ENCODE peak calls at places on chromosome 12, in six cellular contexts. W is fibroblast of lung, K is stomach, Y is A549, O is heart left ventricle, X is Peyer's patch. Z is an unnamed sample.

GRCh38 chr12:63747553-63747952 is 32.2 kb upstream of the RXYLT1 start:
- DNase-seq in W (no peak), K (no peak), Y (no peak), O (no peak), X (no peak), Z (no peak)

GRCh38 chr12:12683725-12684124 is 12.3 kb downstream of the GPR19 start:
- DNase-seq in W (no peak), K (no peak), Y (no peak), O (no peak), X (no peak), Z (no peak)

GRCh38 chr12:9106067-9106466 is 9.7 kb downstream of the A2M start:
- DNase-seq in W (no peak), K (no peak), Y (no peak), O (no peak), X (no peak), Z (no peak)

GRCh38 chr12:55683676-55684075 is 24.0 kb downstream of the ITGA7 start:
- DNase-seq in W (no peak), K (no peak), Y (no peak), O (no peak), X (no peak), Z (no peak)

GRCh38 chr12:87136330-87136976 is 880.3 kb upstream of the MGAT4C start:
- DNase-seq in W (peak; percentile 68), K (no peak), Y (peak; percentile 18), O (no peak), X (no peak), Z (no peak)

GRCh38 chr12:45670339-45671065 is 59.0 kb upstream of the ARID2 start:
- DNase-seq in W (no peak), K (no peak), Y (no peak), O (no peak), X (no peak), Z (no peak)

GRCh38 chr12:88056571-88056970 is 27.4 kb upstream of the C12orf50 start:
- DNase-seq in W (no peak), K (no peak), Y (no peak), O (no peak), X (no peak), Z (no peak)

GRCh38 chr12:98572010-98572409 is 21.5 kb upstream of the SLC25A3 start:
- DNase-seq in W (no peak), K (no peak), Y (peak; percentile 29), O (no peak), X (no peak), Z (no peak)

GRCh38 chr12:78963439-78964222 is 99.1 kb downstream of the SYT1 start:
- DNase-seq in W (peak; percentile 38), K (no peak), Y (no peak), O (no peak), X (no peak), Z (no peak)

GRCh38 chr12:71045781-71046180 is 112.0 kb downstream of the TSPAN8 start:
- DNase-seq in W (peak; percentile 81), K (no peak), Y (peak; percentile 4), O (no peak), X (no peak), Z (no peak)

GRCh38 chr12:113151655-113152054 is 2.1 kb downstream of the CFAP73 start:
- DNase-seq in W (no peak), K (no peak), Y (no peak), O (no peak), X (no peak), Z (no peak)

GRCh38 chr12:5593056-5593455 is 161.1 kb downstream of the NTF3 start:
- DNase-seq in W (no peak), K (no peak), Y (no peak), O (no peak), X (no peak), Z (no peak)

GRCh38 chr12:4849024-4849594 is 60.6 kb upstream of the KCNA1 start:
- DNase-seq in W (peak; percentile 58), K (no peak), Y (peak; percentile 39), O (no peak), X (peak; percentile 55), Z (no peak)

GRCh38 chr12:1518763-1519516 is 75.4 kb downstream of the FBXL14 start:
- DNase-seq in W (peak; percentile 70), K (no peak), Y (peak; percentile 81), O (no peak), X (no peak), Z (no peak)

GRCh38 chr12:69569236-69569635 is 16.0 kb upstream of the CCT2 start:
- DNase-seq in W (no peak), K (no peak), Y (no peak), O (no peak), X (no peak), Z (no peak)

GRCh38 chr12:109833307-109834189 is at the start of gene TRPV4:
- DNase-seq in W (peak; percentile 17), K (peak; percentile 30), Y (no peak), O (peak; percentile 28), X (no peak), Z (no peak)

GRCh38 chr12:16189849-16190248 is 87.6 kb downstream of the SLC15A5 start:
- DNase-seq in W (peak; percentile 53), K (no peak), Y (peak; percentile 73), O (no peak), X (no peak), Z (no peak)

GRCh38 chr12:106239241-106239950 is 8.4 kb downstream of the CKAP4 start:
- DNase-seq in W (no peak), K (no peak), Y (no peak), O (no peak), X (no peak), Z (no peak)

GRCh38 chr12:104121001-104121400 is 17.0 kb downstream of the NFYB start:
- DNase-seq in W (peak; percentile 21), K (no peak), Y (peak; percentile 50), O (no peak), X (no peak), Z (no peak)

GRCh38 chr12:98373019-98373554 is 142.3 kb upstream of the TMPO start:
- DNase-seq in W (peak; percentile 58), K (no peak), Y (peak; percentile 61), O (no peak), X (no peak), Z (no peak)

GRCh38 chr12:57242691-57243454 is 8.1 kb downstream of the STAC3 start:
- DNase-seq in W (peak; percentile 43), K (peak; percentile 63), Y (peak; percentile 82), O (peak; percentile 70), X (peak; percentile 80), Z (no peak)

GRCh38 chr12:91205791-91206190 is 23.2 kb upstream of the DCN start:
- DNase-seq in W (no peak), K (no peak), Y (no peak), O (no peak), X (no peak), Z (no peak)

GRCh38 chr12:41919526-41920305 is 225.0 kb downstream of the GXYLT1 start:
- DNase-seq in W (no peak), K (no peak), Y (no peak), O (no peak), X (no peak), Z (no peak)

GRCh38 chr12:57637364-57637763 is 4.4 kb upstream of the B4GALNT1 start:
- DNase-seq in W (no peak), K (no peak), Y (peak; percentile 56), O (no peak), X (no peak), Z (no peak)

GRCh38 chr12:121858662-121859572 is at the start of gene HPD:
- DNase-seq in W (peak; percentile 84), K (no peak), Y (peak; percentile 51), O (peak; percentile 74), X (peak; percentile 53), Z (no peak)

GRCh38 chr12:75658826-75659823 is 147.7 kb upstream of the KRR1 start:
- DNase-seq in W (peak; percentile 69), K (no peak), Y (peak; percentile 46), O (no peak), X (no peak), Z (no peak)

GRCh38 chr12:127592278-127592677 is 674.7 kb upstream of the TMEM132C start:
- DNase-seq in W (no peak), K (no peak), Y (no peak), O (no peak), X (no peak), Z (no peak)

GRCh38 chr12:21831671-21832357 is 57.3 kb upstream of the KCNJ8 start:
- DNase-seq in W (peak; percentile 54), K (no peak), Y (no peak), O (peak; percentile 41), X (peak; percentile 46), Z (no peak)

GRCh38 chr12:116164263-116164817 is 113.2 kb downstream of the MED13L start:
- DNase-seq in W (peak; percentile 31), K (no peak), Y (no peak), O (no peak), X (no peak), Z (no peak)

GRCh38 chr12:47207829-47208248 is 128.1 kb upstream of the AMIGO2 start:
- DNase-seq in W (no peak), K (no peak), Y (no peak), O (no peak), X (no peak), Z (no peak)

GRCh38 chr12:108477055-108477880 is 37.8 kb upstream of the FICD start:
- DNase-seq in W (no peak), K (no peak), Y (peak; percentile 14), O (no peak), X (no peak), Z (no peak)

DNA sequence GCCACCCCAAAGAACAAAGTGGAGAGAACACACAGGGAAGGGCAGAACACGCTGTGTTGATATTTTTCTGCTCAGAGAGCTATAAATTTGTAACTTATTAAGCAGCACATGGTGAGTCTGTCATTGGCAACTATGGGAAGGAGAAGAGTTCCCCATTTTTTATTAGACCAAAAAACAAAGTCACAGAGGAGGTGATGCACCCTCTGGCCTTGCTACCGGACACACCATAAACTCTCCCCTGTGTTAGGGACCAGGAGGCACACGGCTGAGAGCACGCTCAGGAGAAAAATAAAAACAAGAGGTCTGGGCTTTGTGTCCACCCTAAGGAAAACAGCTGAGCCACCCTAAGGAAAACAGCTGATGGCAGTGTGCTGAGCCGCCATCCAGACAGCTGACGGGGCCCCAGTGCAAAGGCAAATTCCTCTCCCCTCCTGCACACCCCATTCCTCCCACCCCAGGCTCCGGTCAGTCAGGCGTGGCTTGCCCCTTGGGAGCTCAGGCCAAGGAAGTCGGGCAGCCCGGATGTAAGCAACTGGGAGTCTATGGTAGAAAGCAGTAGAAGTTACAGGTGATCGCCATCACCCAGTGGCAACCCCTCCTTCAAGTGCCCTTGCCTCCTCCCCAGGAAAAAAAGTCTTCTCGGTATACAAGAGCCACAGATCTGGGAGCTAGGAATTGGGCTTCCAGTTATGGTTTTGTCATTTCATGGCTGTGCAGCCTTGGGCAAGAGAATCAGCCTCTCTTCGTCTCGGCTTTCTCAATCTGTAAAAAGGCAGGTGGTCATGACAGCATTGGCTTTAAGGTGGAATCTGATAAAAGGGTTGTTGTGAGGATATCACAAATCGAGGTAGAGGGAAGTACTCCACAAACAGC is 2.4 kb downstream of the PXN start:
- DNase-seq in W (no peak), K (no peak), Y (no peak), O (peak; percentile 69), X (peak; percentile 51), Z (no peak)
- H3K4me3 ChIP-seq in W (peak overlapping the region; percentile 89), K (peak overlapping the region; percentile 99), Y (peak overlapping the region; percentile 99), O (peak overlapping the region; percentile 100), X (peak overlapping the region; percentile 98), Z (peak overlapping the region; percentile 87)

GRCh38 chr12:96249196-96250118 is 55.3 kb downstream of the ELK3 start:
- DNase-seq in W (peak; percentile 77), K (no peak), Y (no peak), O (peak; percentile 78), X (no peak), Z (no peak)
- H3K4me1 ChIP-seq in W (peaks cover 14% of the 10 kb centered on the region), K (peaks cover 24% of the 10 kb centered on the region), Y (peaks cover 9% of the 10 kb centered on the region), O (peaks cover 33% of the 10 kb centered on the region), X (no peaks in the 10 kb centered on the region), Z (peaks cover 33% of the 10 kb centered on the region)

GRCh38 chr12:18267427-18267826 is 6.1 kb downstream of the PIK3C2G start:
- DNase-seq in W (no peak), K (no peak), Y (no peak), O (no peak), X (no peak), Z (no peak)
- H3K4me3 ChIP-seq in W (no peak overlapping the region), K (peak overlapping the region; percentile 12), Y (no peak overlapping the region), O (no peak overlapping the region), X (no peak overlapping the region), Z (peak overlapping the region; percentile 5)

GRCh38 chr12:51369581-51369980 is 21.6 kb downstream of the GALNT6 start:
- DNase-seq in W (no peak), K (no peak), Y (no peak), O (no peak), X (no peak), Z (no peak)
- H3K4me1 ChIP-seq in W (peaks cover 24% of the 10 kb centered on the region), K (peaks cover 30% of the 10 kb centered on the region), Y (peaks cover 20% of the 10 kb centered on the region), O (peaks cover 4% of the 10 kb centered on the region), X (peaks cover 11% of the 10 kb centered on the region), Z (peaks cover 10% of the 10 kb centered on the region)